ENCODE peak calls at places on chromosomes 3 and 15, in four cellular contexts. M is HL-60, Y is HCT116, W is GM12878. U is an unnamed sample.

GRCh38 chr3:61417352-61417751 is 144.0 kb upstream of the PTPRG start:
- DNase-seq in Y (no peak), W (no peak), M (no peak), U (no peak)

GRCh38 chr15:94287794-94288246 is 56.5 kb downstream of the MCTP2 start:
- DNase-seq in M (peak), Y (no peak), W (peak), U (no peak)

GRCh38 chr15:81313686-81314085 is 10.3 kb downstream of the STARD5 start:
- DNase-seq in Y (no peak), W (no peak), M (no peak), U (no peak)

GRCh38 chr3:122353901-122354401 is 28.9 kb downstream of the CSTA start:
- DNase-seq in M (no peak), W (no peak), Y (no peak), U (no peak)

GRCh38 chr3:191350389-191351090 is 20.2 kb upstream of the UTS2B start:
- DNase-seq in W (no peak), Y (no peak), M (no peak), U (no peak)

GRCh38 chr3:126342991-126343661 is 14.1 kb downstream of the KLF15 start:
- DNase-seq in Y (no peak), M (no peak), W (no peak), U (no peak)

GRCh38 chr3:87924485-87924884 is 134.3 kb downstream of the CGGBP1 start:
- DNase-seq in W (no peak), M (no peak), Y (no peak), U (no peak)

GRCh38 chr3:184491011-184491576 is 70.5 kb upstream of the EPHB3 start:
- DNase-seq in W (no peak), Y (no peak), M (no peak), U (peak)

GRCh38 chr3:100125539-100125938 is 11.2 kb upstream of the FILIP1L start:
- DNase-seq in W (no peak), M (no peak), Y (no peak), U (no peak)

GRCh38 chr3:189292667-189293478 is 121.1 kb downstream of the TPRG1 start:
- DNase-seq in M (no peak), Y (no peak), W (no peak), U (no peak)

GRCh38 chr15:83653639-83654378 is at the start of gene ADAMTSL3:
- DNase-seq in Y (no peak), M (no peak), W (no peak), U (peak)

GRCh38 chr3:164155386-164155785 is 922.9 kb downstream of the SI start:
- DNase-seq in M (no peak), Y (no peak), W (no peak), U (no peak)

GRCh38 chr3:114060906-114061655 is 4.5 kb downstream of the QTRT2 start:
- DNase-seq in W (no peak), M (no peak), Y (no peak), U (no peak)

GRCh38 chr15:101001796-101002195 is 82.6 kb downstream of the LRRK1 start:
- DNase-seq in Y (no peak), W (no peak), M (no peak), U (no peak)

GRCh38 chr3:72738752-72739520 is 109.3 kb downstream of the SHQ1 start:
- DNase-seq in W (no peak), M (no peak), Y (no peak), U (peak)

GRCh38 chr15:43153269-43153668 is 19.9 kb downstream of the TMEM62 start:
- DNase-seq in Y (no peak), M (no peak), W (no peak), U (no peak)

GRCh38 chr3:161576733-161577510 is 80.3 kb downstream of the OTOL1 start:
- DNase-seq in W (no peak), Y (no peak), M (no peak), U (no peak)

GRCh38 chr3:7669641-7670040 is 808.7 kb downstream of the GRM7 start:
- DNase-seq in M (no peak), Y (no peak), W (no peak), U (no peak)

GRCh38 chr3:12986986-12987385 is 86.2 kb downstream of the IQSEC1 start:
- DNase-seq in Y (no peak), W (no peak), M (no peak), U (no peak)

GRCh38 chr3:50239649-50240048 is 3.6 kb downstream of the GNAI2 start:
- DNase-seq in W (no peak), M (no peak), Y (no peak), U (no peak)

GRCh38 chr15:65032823-65033537 is 3.5 kb upstream of the MTFMT start:
- DNase-seq in W (no peak), M (no peak), Y (peak), U (peak)
- TF ChIP-seq REST in W (no peak), M (no peak), Y (no peak), U (no peak)

DNA sequence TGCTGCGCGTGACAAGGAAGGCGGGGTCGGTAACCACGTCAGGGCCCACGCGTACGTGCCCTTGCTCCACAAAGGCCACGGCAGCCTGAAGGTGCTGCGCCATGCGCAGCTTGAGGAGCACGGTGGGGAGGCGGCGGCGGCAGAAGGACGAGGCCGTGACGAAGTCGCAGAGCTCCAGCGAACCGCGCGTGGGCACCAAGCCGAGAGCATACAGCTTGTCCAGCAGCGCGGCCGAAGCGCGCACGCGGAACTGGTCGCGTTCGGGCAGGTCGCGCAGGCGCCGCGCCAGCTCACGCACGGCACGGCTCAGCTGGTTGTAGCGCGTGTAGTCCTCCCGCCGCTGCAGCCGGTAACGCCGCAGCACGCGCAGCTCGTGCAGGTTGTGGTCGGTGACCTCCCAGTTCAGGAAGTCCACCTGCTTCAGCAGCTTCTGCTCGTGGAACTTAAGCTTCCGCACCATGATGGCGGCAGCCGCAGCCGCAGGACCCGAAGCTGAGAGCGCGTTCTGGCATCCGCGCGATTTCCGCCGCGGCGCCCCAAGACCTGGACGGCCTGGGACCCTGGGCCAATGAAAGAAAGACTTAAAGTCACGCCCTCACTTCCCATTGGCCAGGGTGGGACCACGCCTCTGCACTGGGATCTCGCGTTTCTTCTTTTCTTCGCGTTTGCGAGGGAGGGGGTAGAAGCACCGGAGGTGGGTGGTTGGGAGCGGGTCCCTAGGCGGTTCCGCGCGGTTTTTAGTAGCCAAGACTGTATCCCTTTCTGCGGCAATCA is at the start of gene IMP3:
- DNase-seq in Y (peak), M (peak), W (peak), U (peak)
- TF ChIP-seq REST in Y (no peak), M (peak), W (no peak), U (peak)

DNA sequence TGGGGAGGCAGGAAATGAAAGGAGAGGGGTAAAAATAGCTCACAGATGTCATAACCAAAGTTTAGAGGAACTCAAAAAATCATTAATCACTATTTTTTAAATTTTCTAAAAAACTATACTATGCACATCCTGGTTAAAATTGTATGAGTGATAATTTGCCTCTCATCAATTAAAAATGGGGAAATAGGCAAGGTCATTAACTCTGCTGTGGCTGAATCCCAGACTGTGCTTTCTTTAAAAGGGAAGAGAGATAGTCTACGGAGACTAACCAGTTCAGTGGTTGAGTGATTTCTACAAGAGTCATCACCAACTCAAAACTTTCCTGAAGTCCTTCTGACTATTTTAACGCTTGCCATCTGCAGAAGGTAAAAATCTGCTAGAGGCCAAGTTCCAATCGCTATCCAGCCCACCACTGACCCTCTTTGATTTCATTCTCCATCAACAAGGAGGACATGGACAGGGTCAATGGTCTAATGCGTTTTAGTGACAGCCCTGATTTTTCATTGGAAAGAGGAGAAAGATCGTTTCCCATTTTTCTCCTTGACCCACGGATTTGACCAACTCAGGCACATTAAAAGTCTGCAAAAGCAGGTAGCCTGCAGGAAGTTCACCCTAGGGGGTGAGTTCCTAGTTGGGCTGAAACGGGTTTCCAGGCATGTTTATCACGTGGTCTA is 850 bp downstream of the SUCLG2 start:
- DNase-seq in Y (no peak), M (no peak), W (no peak), U (no peak)
- TF ChIP-seq REST in Y (no peak), M (no peak), W (no peak), U (no peak)

DNA sequence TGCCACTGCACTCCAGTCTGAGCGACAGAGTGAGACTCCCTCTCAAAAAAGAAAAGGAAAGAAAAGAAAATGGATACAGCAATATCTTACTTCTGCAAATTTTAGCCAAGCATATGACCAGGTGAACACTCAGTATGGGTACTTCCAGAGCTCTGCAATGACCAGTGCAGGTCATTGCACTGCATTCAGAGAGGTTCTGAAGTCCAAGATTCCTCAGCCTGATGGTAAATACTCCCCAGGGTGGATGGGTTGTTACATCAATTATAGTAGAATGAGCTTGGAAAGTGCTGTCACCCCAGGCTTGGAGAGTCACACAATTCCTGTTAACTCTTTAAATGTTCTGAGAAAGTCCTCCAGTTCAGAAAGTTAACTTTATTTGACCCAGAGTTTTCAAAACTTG is 103.7 kb downstream of the RPLP1 start:
- DNase-seq in M (no peak), W (no peak), Y (no peak), U (no peak)
- TF ChIP-seq REST in M (no peak), W (no peak), Y (no peak), U (no peak)

GRCh38 chr3:5485427-5485826 is 297.9 kb downstream of the EDEM1 start:
- DNase-seq in Y (no peak), W (peak), M (no peak), U (no peak)
- TF ChIP-seq REST in Y (no peak), W (no peak), M (no peak), U (no peak)

GRCh38 chr3:181534881-181535280 is 176.8 kb upstream of the SOX2 start:
- DNase-seq in M (no peak), W (no peak), Y (no peak), U (no peak)
- TF ChIP-seq REST in M (no peak), W (no peak), Y (no peak), U (no peak)